ENCODE peak calls at places on chromosomes 7 and 10, in nine cellular contexts. K is GM23338, Z is stomach, E is lower leg skin, D is Peyer's patch, G is choroid plexus epithelial cell, T is psoas muscle, H is fibroblast of lung, P is osteocyte. O is an unnamed sample.

GRCh38 chr7:50595538-50596102 is 30.4 kb upstream of the DDC start:
- DNase-seq in D (peak; percentile 57), P (peak; percentile 64), G (peak; percentile 74), Z (no peak), E (no peak), H (peak; percentile 54), T (no peak), K (peak; percentile 77), O (peak; percentile 31)

GRCh38 chr10:30422981-30423654 is 10.9 kb upstream of the MAP3K8 start:
- DNase-seq in P (peak; percentile 51), T (peak; percentile 75), D (peak; percentile 66), E (peak; percentile 89), K (peak; percentile 89), Z (peak; percentile 40), G (peak; percentile 86), H (peak; percentile 77), O (peak; percentile 95)

GRCh38 chr7:124688991-124689390 is 76.6 kb downstream of the GPR37 start:
- DNase-seq in D (no peak), P (no peak), K (no peak), G (peak; percentile 26), H (peak; percentile 81), T (no peak), Z (no peak), E (no peak), O (peak; percentile 10)

GRCh38 chr7:76217942-76218566 is 16.4 kb downstream of the SRRM3 start:
- DNase-seq in G (no peak), D (no peak), K (no peak), T (no peak), H (no peak), Z (no peak), E (no peak), P (no peak), O (no peak)

GRCh38 chr7:107179326-107180163 is 10.7 kb downstream of the HBP1 start:
- DNase-seq in H (peak; percentile 65), K (no peak), T (no peak), D (no peak), E (no peak), Z (no peak), G (peak; percentile 56), P (no peak), O (no peak)

GRCh38 chr7:70539622-70540021 is 592.3 kb upstream of the GALNT17 start:
- DNase-seq in Z (no peak), P (no peak), H (no peak), G (no peak), T (no peak), E (no peak), D (no peak), K (no peak), O (no peak)

GRCh38 chr10:104255244-104255981 is 721 bp downstream of the GSTO1 start:
- DNase-seq in D (peak; percentile 56), T (peak; percentile 58), P (no peak), Z (no peak), K (peak; percentile 50), H (peak; percentile 72), G (peak; percentile 91), E (no peak), O (peak; percentile 90)

GRCh38 chr10:86373828-86374227 is 7.2 kb upstream of the GRID1 start:
- DNase-seq in D (peak; percentile 27), T (no peak), P (peak; percentile 70), Z (peak; percentile 20), E (peak; percentile 64), K (no peak), H (no peak), G (no peak), O (no peak)

GRCh38 chr10:16856092-16856491 is 38.9 kb upstream of the RSU1 start:
- DNase-seq in T (no peak), Z (no peak), G (no peak), P (no peak), H (peak; percentile 41), K (no peak), E (no peak), D (no peak), O (no peak)

GRCh38 chr10:16853809-16854208 is 36.6 kb upstream of the RSU1 start:
- DNase-seq in P (no peak), D (no peak), H (no peak), G (no peak), T (no peak), E (no peak), K (no peak), Z (no peak), O (no peak)

GRCh38 chr10:16854623-16855022 is 37.4 kb upstream of the RSU1 start:
- DNase-seq in Z (no peak), E (no peak), G (peak; percentile 39), T (no peak), P (no peak), D (peak; percentile 51), H (peak; percentile 61), K (no peak), O (no peak)

GRCh38 chr10:16856567-16856966 is 39.3 kb upstream of the RSU1 start:
- DNase-seq in Z (no peak), G (peak; percentile 42), K (peak; percentile 51), D (no peak), T (no peak), E (no peak), H (peak; percentile 82), P (no peak), O (peak; percentile 80)

DNA sequence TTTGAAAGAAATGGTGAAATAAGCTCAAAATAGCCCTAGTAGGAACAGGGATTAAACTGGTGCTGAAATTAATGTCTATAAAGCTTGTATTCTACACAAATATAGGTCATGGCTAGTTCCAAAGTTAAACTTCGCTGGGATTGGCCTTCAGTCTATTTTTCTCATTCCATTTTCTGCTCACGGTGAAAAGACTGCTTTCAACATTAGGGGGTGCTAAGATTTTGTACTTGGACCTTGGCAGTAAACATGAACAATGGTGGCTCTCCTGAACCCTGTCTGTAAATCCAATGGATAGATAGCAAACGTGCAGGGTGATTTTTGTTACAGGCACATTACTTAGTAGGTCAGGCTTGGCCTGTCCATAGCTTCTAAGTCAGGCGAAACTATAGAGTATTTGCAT is 36.0 kb upstream of the RSU1 start:
- DNase-seq in P (no peak), H (peak; percentile 50), Z (no peak), G (peak; percentile 83), K (peak; percentile 32), D (no peak), T (no peak), E (no peak), O (peak; percentile 58)
- TF ChIP-seq CTCF in P (peak; percentile 68), H (peak; percentile 69), Z (no peak), G (peak; percentile 75), K (peak; percentile 46), D (no peak), T (no peak), E (no peak), O (peak; percentile 62)

GRCh38 chr10:125084191-125085186 is 75.9 kb downstream of the CTBP2 start:
- DNase-seq in Z (peak; percentile 89), G (peak; percentile 94), D (no peak), P (no peak), H (peak; percentile 95), T (peak; percentile 84), K (peak; percentile 68), E (no peak), O (peak; percentile 94)
- TF ChIP-seq CTCF in Z (no peak), G (peak; percentile 44), D (no peak), P (no peak), H (no peak), T (peak; percentile 22), K (peak; percentile 14), E (no peak), O (peak; percentile 30)

GRCh38 chr10:95289003-95289920 is 1.5 kb downstream of the PDLIM1 start:
- DNase-seq in G (peak; percentile 45), P (no peak), K (peak; percentile 82), H (no peak), Z (no peak), T (peak; percentile 57), E (peak; percentile 84), D (peak; percentile 74), O (peak; percentile 48)
- TF ChIP-seq CTCF in G (peak; percentile 46), P (no peak), K (peak; percentile 43), H (no peak), Z (no peak), T (no peak), E (no peak), D (no peak), O (peak; percentile 47)

GRCh38 chr7:130962109-130962508 is 228.1 kb upstream of the KLF14 start:
- DNase-seq in H (no peak), D (no peak), P (no peak), E (no peak), Z (no peak), T (no peak), G (no peak), K (no peak), O (no peak)

GRCh38 chr7:130961128-130961601 is 227.2 kb upstream of the KLF14 start:
- DNase-seq in Z (no peak), K (no peak), E (no peak), T (no peak), D (peak; percentile 61), H (peak; percentile 94), P (no peak), G (peak; percentile 48), O (peak; percentile 73)

GRCh38 chr7:130959743-130960207 is 225.8 kb upstream of the KLF14 start:
- DNase-seq in K (peak; percentile 70), D (no peak), E (no peak), T (no peak), G (peak; percentile 76), H (peak; percentile 87), Z (no peak), P (no peak), O (peak; percentile 70)

GRCh38 chr7:130958846-130959245 is 224.8 kb upstream of the KLF14 start:
- DNase-seq in T (no peak), P (no peak), E (no peak), H (no peak), Z (no peak), G (no peak), K (no peak), D (no peak), O (no peak)

GRCh38 chr7:130960208-130960988 is 226.4 kb upstream of the KLF14 start:
- DNase-seq in E (no peak), D (no peak), Z (no peak), K (no peak), P (no peak), T (no peak), G (peak; percentile 98), H (peak; percentile 99), O (peak; percentile 98)
- TF ChIP-seq CTCF in E (no peak), D (no peak), Z (no peak), K (peak; percentile 6), P (no peak), T (no peak), G (no peak), H (no peak), O (no peak)

GRCh38 chr10:124093076-124093773 is at the start of gene CHST15:
- DNase-seq in P (no peak), E (peak; percentile 90), Z (peak; percentile 48), T (peak; percentile 75), H (peak; percentile 77), K (peak; percentile 85), G (peak; percentile 61), D (peak; percentile 64), O (peak; percentile 51)
- TF ChIP-seq CTCF in P (no peak), E (no peak), Z (no peak), T (no peak), H (no peak), K (no peak), G (no peak), D (no peak), O (no peak)

O was measured in fibroblast of villous mesenchyme.